ENCODE peak calls at places on chromosomes 13 and 19, in eight cellular contexts. B, M, T, Y, V, A, Q and K are unnamed samples.

GRCh38 chr13:112583592-112584277 is 4.2 kb downstream of the TUBGCP3 start:
- DNase-seq in A (no peak), B (no peak), Q (no peak), Y (no peak), V (no peak), T (no peak), M (no peak), K (peak)

GRCh38 chr19:17021793-17022590 is 4.6 kb downstream of the CPAMD8 start:
- DNase-seq in V (no peak), M (no peak), T (peak), B (no peak), A (no peak), Y (no peak), Q (no peak), K (no peak)

GRCh38 chr13:44713793-44714469 is 137.8 kb upstream of the TSC22D1 start:
- DNase-seq in Y (no peak), A (no peak), T (no peak), B (no peak), V (no peak), Q (no peak), M (no peak), K (no peak)

GRCh38 chr13:90686438-90686837 is 661.0 kb upstream of the MIR17HG start:
- DNase-seq in M (no peak), Y (no peak), A (no peak), B (no peak), Q (no peak), T (no peak), V (no peak), K (no peak)

GRCh38 chr13:102317593-102317992 is 84.3 kb downstream of the FGF14 start:
- DNase-seq in V (no peak), T (peak), A (no peak), Q (peak), Y (no peak), M (no peak), B (no peak), K (no peak)

GRCh38 chr13:83634601-83635000 is 247.7 kb downstream of the SLITRK1 start:
- DNase-seq in Y (no peak), Q (no peak), A (no peak), B (no peak), M (peak), V (no peak), T (no peak), K (no peak)

GRCh38 chr13:37492061-37492460 is 106.5 kb downstream of the POSTN start:
- DNase-seq in V (no peak), Q (no peak), B (no peak), A (no peak), T (no peak), Y (no peak), M (no peak), K (no peak)

GRCh38 chr19:39410620-39411005 is 1.9 kb upstream of the PLEKHG2 start:
- DNase-seq in Q (no peak), T (no peak), V (no peak), B (no peak), Y (no peak), M (peak), A (no peak), K (no peak)

GRCh38 chr13:40666905-40667621 is 622 bp upstream of the FOXO1 start:
- DNase-seq in A (no peak), V (no peak), B (no peak), M (peak), Y (peak), T (peak), Q (peak), K (peak)

GRCh38 chr19:51083783-51084182 is 1.1 kb upstream of the KLK14 start:
- DNase-seq in T (no peak), B (no peak), A (no peak), M (no peak), Q (peak), V (no peak), Y (no peak), K (no peak)